ENCODE peak calls at places on chromosome X, in six cellular contexts. One of them, this sample, is unnamed.
A peak's percentile ranks its signal among the peaks of the same experiment; 100 is the strongest.

GRCh38 chrX:41441934-41442823 is 5.0 kb upstream of the NYX start:
- DNase-seq in AG04450: no peak
- DNase-seq in ELR: peak; percentile 87
- DNase-seq in activated CD4-positive, alpha-beta T cell treated with anti-CD3 and anti-CD28 coated beads, Interleukin-2, amount 10 ng/mL, durations not matched to agents 7 days and 5 days: peak; percentile 83
- DNase-seq in left lung: peak; percentile 89
- DNase-seq in COR-L47: no peak
- DNase-seq in this sample: peak; percentile 50

GRCh38 chrX:66994729-66995128 is 355.9 kb upstream of the EDA2R start:
- DNase-seq in AG04450: no peak
- DNase-seq in ELR: no peak
- DNase-seq in activated CD4-positive, alpha-beta T cell treated with anti-CD3 and anti-CD28 coated beads, Interleukin-2, amount 10 ng/mL, durations not matched to agents 7 days and 5 days: no peak
- DNase-seq in left lung: no peak
- DNase-seq in COR-L47: no peak
- DNase-seq in this sample: no peak

GRCh38 chrX:134894373-134894895 is 96.4 kb upstream of the SMIM10 start:
- DNase-seq in AG04450: no peak
- DNase-seq in ELR: no peak
- DNase-seq in activated CD4-positive, alpha-beta T cell treated with anti-CD3 and anti-CD28 coated beads, Interleukin-2, amount 10 ng/mL, durations not matched to agents 7 days and 5 days: no peak
- DNase-seq in left lung: no peak
- DNase-seq in COR-L47: no peak
- DNase-seq in this sample: no peak

GRCh38 chrX:103538728-103539127 is 19.4 kb upstream of the RAB40A start:
- DNase-seq in AG04450: no peak
- DNase-seq in ELR: no peak
- DNase-seq in activated CD4-positive, alpha-beta T cell treated with anti-CD3 and anti-CD28 coated beads, Interleukin-2, amount 10 ng/mL, durations not matched to agents 7 days and 5 days: no peak
- DNase-seq in left lung: no peak
- DNase-seq in COR-L47: no peak
- DNase-seq in this sample: no peak

GRCh38 chrX:70979136-70979762 is 48.4 kb upstream of the SLC7A3 start:
- DNase-seq in AG04450: no peak
- DNase-seq in ELR: peak; percentile 51
- DNase-seq in activated CD4-positive, alpha-beta T cell treated with anti-CD3 and anti-CD28 coated beads, Interleukin-2, amount 10 ng/mL, durations not matched to agents 7 days and 5 days: no peak
- DNase-seq in left lung: no peak
- DNase-seq in COR-L47: no peak
- DNase-seq in this sample: peak; percentile 5

GRCh38 chrX:39163585-39163984 is 362.3 kb downstream of the MID1IP1 start:
- DNase-seq in AG04450: no peak
- DNase-seq in ELR: no peak
- DNase-seq in activated CD4-positive, alpha-beta T cell treated with anti-CD3 and anti-CD28 coated beads, Interleukin-2, amount 10 ng/mL, durations not matched to agents 7 days and 5 days: no peak
- DNase-seq in left lung: no peak
- DNase-seq in COR-L47: no peak
- DNase-seq in this sample: no peak

GRCh38 chrX:84634201-84634782 is 132.0 kb upstream of the HDX start:
- DNase-seq in AG04450: no peak
- DNase-seq in ELR: no peak
- DNase-seq in activated CD4-positive, alpha-beta T cell treated with anti-CD3 and anti-CD28 coated beads, Interleukin-2, amount 10 ng/mL, durations not matched to agents 7 days and 5 days: no peak
- DNase-seq in left lung: no peak
- DNase-seq in COR-L47: no peak
- DNase-seq in this sample: no peak

GRCh38 chrX:119236599-119237525 is 777 bp downstream of the PGRMC1 start:
- DNase-seq in AG04450: peak; percentile 27
- DNase-seq in ELR: peak; percentile 70
- DNase-seq in activated CD4-positive, alpha-beta T cell treated with anti-CD3 and anti-CD28 coated beads, Interleukin-2, amount 10 ng/mL, durations not matched to agents 7 days and 5 days: peak; percentile 17
- DNase-seq in left lung: no peak
- DNase-seq in COR-L47: no peak
- DNase-seq in this sample: no peak

GRCh38 chrX:9635805-9636204 is 129.8 kb downstream of the GPR143 start:
- DNase-seq in AG04450: no peak
- DNase-seq in ELR: no peak
- DNase-seq in activated CD4-positive, alpha-beta T cell treated with anti-CD3 and anti-CD28 coated beads, Interleukin-2, amount 10 ng/mL, durations not matched to agents 7 days and 5 days: no peak
- DNase-seq in left lung: no peak
- DNase-seq in COR-L47: no peak
- DNase-seq in this sample: no peak

GRCh38 chrX:152520653-152521052 is 69.5 kb upstream of the GABRA3 start:
- DNase-seq in AG04450: no peak
- DNase-seq in ELR: no peak
- DNase-seq in activated CD4-positive, alpha-beta T cell treated with anti-CD3 and anti-CD28 coated beads, Interleukin-2, amount 10 ng/mL, durations not matched to agents 7 days and 5 days: no peak
- DNase-seq in left lung: no peak
- DNase-seq in COR-L47: no peak
- DNase-seq in this sample: no peak

GRCh38 chrX:38318196-38318595 is 9.1 kb downstream of the RPGR start:
- DNase-seq in AG04450: no peak
- DNase-seq in ELR: peak; percentile 34
- DNase-seq in activated CD4-positive, alpha-beta T cell treated with anti-CD3 and anti-CD28 coated beads, Interleukin-2, amount 10 ng/mL, durations not matched to agents 7 days and 5 days: no peak
- DNase-seq in left lung: no peak
- DNase-seq in COR-L47: no peak
- DNase-seq in this sample: no peak

GRCh38 chrX:38225093-38225492 is 4.4 kb upstream of the SRPX start:
- DNase-seq in AG04450: no peak
- DNase-seq in ELR: peak; percentile 49
- DNase-seq in activated CD4-positive, alpha-beta T cell treated with anti-CD3 and anti-CD28 coated beads, Interleukin-2, amount 10 ng/mL, durations not matched to agents 7 days and 5 days: no peak
- DNase-seq in left lung: no peak
- DNase-seq in COR-L47: no peak
- DNase-seq in this sample: no peak

GRCh38 chrX:2500681-2501151 is at the start of the genes DHRSX and ZBED1:
- DNase-seq in AG04450: no peak
- DNase-seq in ELR: peak; percentile 49
- DNase-seq in activated CD4-positive, alpha-beta T cell treated with anti-CD3 and anti-CD28 coated beads, Interleukin-2, amount 10 ng/mL, durations not matched to agents 7 days and 5 days: peak; percentile 46
- DNase-seq in left lung: peak; percentile 51
- DNase-seq in COR-L47: no peak
- DNase-seq in this sample: no peak

GRCh38 chrX:49627030-49627777 is 28.4 kb downstream of the GAGE1 start:
- DNase-seq in AG04450: no peak
- DNase-seq in ELR: no peak
- DNase-seq in activated CD4-positive, alpha-beta T cell treated with anti-CD3 and anti-CD28 coated beads, Interleukin-2, amount 10 ng/mL, durations not matched to agents 7 days and 5 days: peak; percentile 60
- DNase-seq in left lung: no peak
- DNase-seq in COR-L47: no peak
- DNase-seq in this sample: no peak

GRCh38 chrX:132209527-132209926 is 9.7 kb downstream of the RAP2C start:
- DNase-seq in AG04450: no peak
- DNase-seq in ELR: no peak
- DNase-seq in activated CD4-positive, alpha-beta T cell treated with anti-CD3 and anti-CD28 coated beads, Interleukin-2, amount 10 ng/mL, durations not matched to agents 7 days and 5 days: no peak
- DNase-seq in left lung: no peak
- DNase-seq in COR-L47: no peak
- DNase-seq in this sample: peak; percentile 11

GRCh38 chrX:7996414-7996813 is 69.2 kb upstream of the PNPLA4 start:
- DNase-seq in AG04450: no peak
- DNase-seq in ELR: peak; percentile 42
- DNase-seq in activated CD4-positive, alpha-beta T cell treated with anti-CD3 and anti-CD28 coated beads, Interleukin-2, amount 10 ng/mL, durations not matched to agents 7 days and 5 days: peak; percentile 12
- DNase-seq in left lung: no peak
- DNase-seq in COR-L47: peak; percentile 2
- DNase-seq in this sample: no peak

GRCh38 chrX:119486745-119487144 is 18.5 kb downstream of the SLC25A5 start:
- DNase-seq in AG04450: no peak
- DNase-seq in ELR: no peak
- DNase-seq in activated CD4-positive, alpha-beta T cell treated with anti-CD3 and anti-CD28 coated beads, Interleukin-2, amount 10 ng/mL, durations not matched to agents 7 days and 5 days: no peak
- DNase-seq in left lung: no peak
- DNase-seq in COR-L47: no peak
- DNase-seq in this sample: no peak

GRCh38 chrX:3393581-3394111 is 47.2 kb upstream of the MXRA5 start:
- DNase-seq in AG04450: no peak
- DNase-seq in ELR: no peak
- DNase-seq in activated CD4-positive, alpha-beta T cell treated with anti-CD3 and anti-CD28 coated beads, Interleukin-2, amount 10 ng/mL, durations not matched to agents 7 days and 5 days: no peak
- DNase-seq in left lung: no peak
- DNase-seq in COR-L47: no peak
- DNase-seq in this sample: peak; percentile 74

GRCh38 chrX:33205321-33205720 is 6.0 kb downstream of the DMD start:
- DNase-seq in AG04450: no peak
- DNase-seq in ELR: no peak
- DNase-seq in activated CD4-positive, alpha-beta T cell treated with anti-CD3 and anti-CD28 coated beads, Interleukin-2, amount 10 ng/mL, durations not matched to agents 7 days and 5 days: no peak
- DNase-seq in left lung: no peak
- DNase-seq in COR-L47: no peak
- DNase-seq in this sample: no peak

GRCh38 chrX:10759400-10759799 is 139.0 kb upstream of the MID1 start:
- DNase-seq in AG04450: no peak
- DNase-seq in ELR: no peak
- DNase-seq in activated CD4-positive, alpha-beta T cell treated with anti-CD3 and anti-CD28 coated beads, Interleukin-2, amount 10 ng/mL, durations not matched to agents 7 days and 5 days: no peak
- DNase-seq in left lung: no peak
- DNase-seq in COR-L47: no peak
- DNase-seq in this sample: no peak

GRCh38 chrX:57573754-57574153 is 18.1 kb upstream of the ZXDB start:
- DNase-seq in AG04450: no peak
- DNase-seq in ELR: peak; percentile 24
- DNase-seq in activated CD4-positive, alpha-beta T cell treated with anti-CD3 and anti-CD28 coated beads, Interleukin-2, amount 10 ng/mL, durations not matched to agents 7 days and 5 days: no peak
- DNase-seq in left lung: no peak
- DNase-seq in COR-L47: no peak
- DNase-seq in this sample: no peak

GRCh38 chrX:48278958-48279357 is 23.8 kb downstream of the SSX1 start:
- DNase-seq in AG04450: no peak
- DNase-seq in ELR: peak; percentile 1
- DNase-seq in activated CD4-positive, alpha-beta T cell treated with anti-CD3 and anti-CD28 coated beads, Interleukin-2, amount 10 ng/mL, durations not matched to agents 7 days and 5 days: no peak
- DNase-seq in left lung: no peak
- DNase-seq in COR-L47: no peak
- DNase-seq in this sample: no peak

GRCh38 chrX:142149919-142150318 is 55.2 kb downstream of the MAGEC2 start:
- DNase-seq in AG04450: no peak
- DNase-seq in ELR: no peak
- DNase-seq in activated CD4-positive, alpha-beta T cell treated with anti-CD3 and anti-CD28 coated beads, Interleukin-2, amount 10 ng/mL, durations not matched to agents 7 days and 5 days: no peak
- DNase-seq in left lung: no peak
- DNase-seq in COR-L47: no peak
- DNase-seq in this sample: no peak

GRCh38 chrX:10620121-10620699 is at the start of gene MID1:
- DNase-seq in AG04450: no peak
- DNase-seq in ELR: peak; percentile 83
- DNase-seq in activated CD4-positive, alpha-beta T cell treated with anti-CD3 and anti-CD28 coated beads, Interleukin-2, amount 10 ng/mL, durations not matched to agents 7 days and 5 days: no peak
- DNase-seq in left lung: peak; percentile 71
- DNase-seq in COR-L47: peak; percentile 18
- DNase-seq in this sample: no peak